ENCODE peak calls at places on chromosomes 16 and 17, in six cellular contexts. R is dermis blood vessel endothelial cell, U is GM04503, B is T-helper 2 cell, L is mucosa of descending colon, Q is ELR. W is an unnamed sample.

GRCh38 chr17:7177954-7178477 is 1.2 kb downstream of the ASGR1 start:
- DNase-seq in R (peak), U (no peak), L (no peak), B (no peak), Q (peak), W (peak)

GRCh38 chr17:29376667-29377268 is 13.4 kb upstream of the TAOK1 start:
- DNase-seq in L (no peak), Q (peak), R (peak), B (no peak), U (peak), W (peak)

GRCh38 chr16:10981697-10982216 is 37.4 kb downstream of the CLEC16A start:
- DNase-seq in B (no peak), U (no peak), R (peak), L (no peak), Q (peak), W (peak)

GRCh38 chr16:9297437-9298113 is 206.1 kb downstream of the HAPSTR1 start:
- DNase-seq in R (peak), Q (peak), B (no peak), U (no peak), L (no peak), W (peak)

GRCh38 chr17:51493206-51493605 is 232.9 kb downstream of the UTP18 start:
- DNase-seq in R (no peak), L (no peak), B (no peak), U (no peak), Q (no peak), W (no peak)

GRCh38 chr17:68353121-68353521 is 61.8 kb downstream of the ARSG start:
- DNase-seq in L (no peak), Q (peak), B (no peak), R (no peak), U (no peak), W (no peak)

GRCh38 chr16:23624092-23624491 is 17.0 kb downstream of the PALB2 start:
- DNase-seq in Q (no peak), B (no peak), R (no peak), L (no peak), U (no peak), W (no peak)

GRCh38 chr17:34465756-34466155 is 102.7 kb upstream of the CCL1 start:
- DNase-seq in L (no peak), R (no peak), B (no peak), Q (no peak), U (no peak), W (no peak)

GRCh38 chr16:50360033-50360778 is 8.6 kb downstream of the BRD7 start:
- DNase-seq in R (no peak), B (no peak), L (no peak), U (no peak), Q (peak), W (no peak)